ENCODE peak calls at places on chromosomes 11 and 22, in five cellular contexts. One of them, this sample, is unnamed.

GRCh38 chr11:45252134-45252856 is 33.8 kb downstream of the SYT13 start:
- DNase-seq in A549: peak
- DNase-seq in transverse colon: peak
- DNase-seq in suprapubic skin: no peak
- DNase-seq in upper lobe of left lung: peak
- DNase-seq in this sample: no peak

GRCh38 chr11:41868606-41869005 is 409.2 kb upstream of the LRRC4C start:
- DNase-seq in A549: no peak
- DNase-seq in transverse colon: no peak
- DNase-seq in suprapubic skin: no peak
- DNase-seq in upper lobe of left lung: no peak
- DNase-seq in this sample: no peak

GRCh38 chr11:1369371-1370005 is 20.2 kb upstream of the BRSK2 start:
- DNase-seq in A549: no peak
- DNase-seq in transverse colon: no peak
- DNase-seq in suprapubic skin: no peak
- DNase-seq in upper lobe of left lung: no peak
- DNase-seq in this sample: no peak

GRCh38 chr11:35324183-35324582 is 95.2 kb downstream of the SLC1A2 start:
- DNase-seq in A549: no peak
- DNase-seq in transverse colon: no peak
- DNase-seq in suprapubic skin: no peak
- DNase-seq in upper lobe of left lung: no peak
- DNase-seq in this sample: no peak

GRCh38 chr11:128026596-128026995 is 560.8 kb downstream of the ETS1 start:
- DNase-seq in A549: no peak
- DNase-seq in transverse colon: no peak
- DNase-seq in suprapubic skin: no peak
- DNase-seq in upper lobe of left lung: no peak
- DNase-seq in this sample: no peak

GRCh38 chr22:45784357-45785277 is 113.0 kb downstream of the ATXN10 start:
- DNase-seq in A549: no peak
- DNase-seq in transverse colon: no peak
- DNase-seq in suprapubic skin: no peak
- DNase-seq in upper lobe of left lung: no peak
- DNase-seq in this sample: no peak

GRCh38 chr22:33474587-33474986 is 416.4 kb upstream of the SYN3 start:
- DNase-seq in A549: no peak
- DNase-seq in transverse colon: no peak
- DNase-seq in suprapubic skin: no peak
- DNase-seq in upper lobe of left lung: no peak
- DNase-seq in this sample: no peak

GRCh38 chr22:29114392-29114791 is 41.6 kb downstream of the KREMEN1 start:
- DNase-seq in A549: no peak
- DNase-seq in transverse colon: no peak
- DNase-seq in suprapubic skin: no peak
- DNase-seq in upper lobe of left lung: no peak
- DNase-seq in this sample: no peak

GRCh38 chr11:26187639-26188038 is 144.3 kb upstream of the ANO3 start:
- DNase-seq in A549: no peak
- DNase-seq in transverse colon: no peak
- DNase-seq in suprapubic skin: no peak
- DNase-seq in upper lobe of left lung: no peak
- DNase-seq in this sample: no peak
- TF ChIP-seq POLR2A in A549: no peak
- TF ChIP-seq POLR2A in transverse colon: no peak
- TF ChIP-seq POLR2A in suprapubic skin: no peak
- TF ChIP-seq POLR2A in upper lobe of left lung: no peak
- TF ChIP-seq POLR2A in this sample: no peak

GRCh38 chr11:108008656-108009496 is at the start of gene CUL5:
- DNase-seq in A549: peak
- DNase-seq in transverse colon: peak
- DNase-seq in suprapubic skin: peak
- DNase-seq in upper lobe of left lung: peak
- DNase-seq in this sample: peak
- TF ChIP-seq EP300 in A549: no peak
- TF ChIP-seq EP300 in transverse colon: no peak
- TF ChIP-seq EP300 in suprapubic skin: no peak
- TF ChIP-seq EP300 in upper lobe of left lung: no peak
- TF ChIP-seq EP300 in this sample: peak

DNA sequence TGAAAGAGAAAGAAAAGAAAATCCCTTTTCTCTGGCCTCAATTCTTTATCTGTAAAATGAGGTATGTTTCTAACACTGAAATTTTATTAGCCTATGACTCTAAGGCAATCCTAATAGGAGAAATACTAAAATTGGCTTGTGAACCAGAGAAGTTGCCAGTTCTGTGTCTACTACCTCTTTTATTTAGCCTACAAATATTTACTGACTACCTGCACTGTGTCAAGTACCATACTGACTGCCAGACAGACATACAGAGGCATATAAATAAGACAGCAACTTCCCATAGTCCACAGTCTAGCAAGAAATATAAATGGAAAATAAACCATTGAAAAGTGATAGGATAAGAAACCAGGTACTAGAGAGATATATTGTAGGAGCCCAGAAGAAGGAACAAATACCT is 2.4 kb upstream of the SOX6 start:
- DNase-seq in A549: no peak
- DNase-seq in transverse colon: no peak
- DNase-seq in suprapubic skin: no peak
- DNase-seq in upper lobe of left lung: no peak
- DNase-seq in this sample: no peak
- TF ChIP-seq POLR2A in A549: no peak
- TF ChIP-seq POLR2A in transverse colon: no peak
- TF ChIP-seq POLR2A in suprapubic skin: no peak
- TF ChIP-seq POLR2A in upper lobe of left lung: no peak
- TF ChIP-seq POLR2A in this sample: no peak

DNA sequence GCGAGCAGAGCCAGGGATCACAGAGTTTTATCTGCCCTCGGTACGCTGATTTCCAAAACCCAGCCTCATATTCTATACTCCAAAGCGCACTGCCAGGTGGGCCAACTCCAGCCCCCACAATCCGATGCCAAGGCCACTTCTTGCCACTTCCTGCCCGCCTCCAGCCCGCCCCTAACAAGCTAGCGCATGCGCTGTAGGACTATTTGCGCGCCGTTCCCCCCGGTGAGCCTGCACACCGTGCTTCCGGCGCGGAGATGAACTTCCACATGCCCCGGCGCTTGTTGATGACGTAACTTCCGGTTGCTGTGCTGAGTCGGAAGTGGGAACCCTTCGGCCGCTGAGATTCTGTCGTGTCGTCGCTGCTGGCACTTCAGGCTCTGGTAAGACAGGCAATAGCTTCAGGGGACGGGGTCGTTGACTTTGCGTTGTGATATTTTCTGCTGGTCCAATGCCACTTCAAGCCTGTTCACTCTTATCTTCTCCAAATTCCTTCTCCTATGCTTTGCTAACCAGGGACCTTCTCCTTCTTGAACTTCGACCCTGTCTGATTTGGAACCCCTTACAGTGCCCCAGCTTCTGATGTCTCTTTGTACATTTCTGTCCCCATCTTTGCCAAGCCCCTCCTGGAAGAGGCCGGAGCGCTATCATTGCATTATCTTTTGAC is at the start of gene UBE4A:
- DNase-seq in A549: peak
- DNase-seq in transverse colon: peak
- DNase-seq in suprapubic skin: peak
- DNase-seq in upper lobe of left lung: peak
- DNase-seq in this sample: peak
- TF ChIP-seq EP300 in A549: no peak
- TF ChIP-seq EP300 in transverse colon: no peak
- TF ChIP-seq EP300 in suprapubic skin: no peak
- TF ChIP-seq EP300 in upper lobe of left lung: no peak
- TF ChIP-seq EP300 in this sample: peak

DNA sequence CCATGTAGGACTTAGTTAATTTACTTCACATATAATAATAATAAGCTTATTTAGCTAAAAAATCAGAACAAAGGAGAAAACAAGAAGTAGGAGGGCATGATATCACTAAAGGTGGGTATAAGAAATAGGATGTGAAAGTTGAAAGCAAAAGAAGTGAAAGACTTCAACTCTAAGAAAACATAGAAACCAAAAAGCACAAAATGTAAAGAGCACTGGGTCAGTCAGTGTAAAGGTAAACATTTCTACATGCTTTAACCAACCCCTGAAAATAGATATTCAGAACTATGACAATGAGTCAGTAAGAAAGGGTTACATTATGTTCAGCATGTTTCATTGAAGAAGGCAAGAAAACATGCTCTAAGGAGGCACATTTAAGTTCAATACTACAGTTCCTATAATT is 298.8 kb downstream of the SWAP70 start:
- DNase-seq in A549: no peak
- DNase-seq in transverse colon: no peak
- DNase-seq in suprapubic skin: no peak
- DNase-seq in upper lobe of left lung: no peak
- DNase-seq in this sample: no peak
- TF ChIP-seq POLR2A in A549: no peak
- TF ChIP-seq POLR2A in transverse colon: no peak
- TF ChIP-seq POLR2A in suprapubic skin: no peak
- TF ChIP-seq POLR2A in upper lobe of left lung: no peak
- TF ChIP-seq POLR2A in this sample: no peak

DNA sequence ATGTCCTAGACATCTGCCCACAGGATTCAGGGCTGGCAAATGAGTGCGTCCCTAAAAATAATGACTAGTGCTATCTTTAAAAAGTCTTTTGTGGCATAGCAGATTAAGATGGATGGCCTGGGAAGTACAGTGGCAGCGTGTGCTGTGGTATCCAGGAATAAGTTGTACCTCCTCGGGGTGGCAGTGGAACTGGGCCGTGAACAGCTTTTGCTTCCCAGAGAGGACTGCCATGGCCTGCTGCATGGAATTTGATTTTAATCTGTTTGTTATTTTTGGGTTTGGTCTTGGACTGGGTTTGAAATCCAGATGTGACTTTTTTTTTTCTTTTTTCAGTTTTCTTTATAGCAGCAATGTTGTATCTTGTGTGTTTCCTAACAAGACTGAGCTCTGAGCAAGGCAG is 71.3 kb upstream of the PARVG start:
- DNase-seq in A549: no peak
- DNase-seq in transverse colon: no peak
- DNase-seq in suprapubic skin: no peak
- DNase-seq in upper lobe of left lung: no peak
- DNase-seq in this sample: no peak
- TF ChIP-seq EP300 in A549: no peak
- TF ChIP-seq EP300 in transverse colon: no peak
- TF ChIP-seq EP300 in suprapubic skin: no peak
- TF ChIP-seq EP300 in upper lobe of left lung: no peak
- TF ChIP-seq EP300 in this sample: no peak